ENCODE peak calls at places on chromosomes 2 and 18, in nine cellular contexts. B is GM23248, D is bronchial epithelial cell, Z is trophoblast cell, W is keratinocyte, T is epithelial cell of esophagus, X is fibroblast of lung, V is sigmoid colon, M is spleen. U is an unnamed sample.

GRCh38 chr2:2564300-2565085 is 233.4 kb upstream of the MYT1L start:
- DNase-seq in B (no peak), D (no peak), Z (no peak), W (no peak), T (no peak), X (no peak), V (no peak), M (peak; percentile 62), U (no peak)

GRCh38 chr18:9516437-9517064 is 41.2 kb downstream of the RALBP1 start:
- DNase-seq in B (peak; percentile 65), D (peak; percentile 59), Z (no peak), W (no peak), T (peak; percentile 51), X (peak; percentile 42), V (no peak), M (no peak), U (peak; percentile 23)

GRCh38 chr18:61713502-61713901 is 179.3 kb downstream of the RNF152 start:
- DNase-seq in B (no peak), D (no peak), Z (no peak), W (no peak), T (no peak), X (no peak), V (no peak), M (no peak), U (no peak)

GRCh38 chr2:46340740-46341420 is 43.7 kb downstream of the EPAS1 start:
- DNase-seq in B (no peak), D (no peak), Z (no peak), W (no peak), T (no peak), X (peak; percentile 59), V (no peak), M (no peak), U (no peak)

GRCh38 chr2:24016853-24017703 is 7.2 kb downstream of the MFSD2B start:
- DNase-seq in B (no peak), D (no peak), Z (no peak), W (no peak), T (no peak), X (no peak), V (no peak), M (no peak), U (no peak)

GRCh38 chr2:65491381-65491903 is 59.0 kb upstream of the SPRED2 start:
- DNase-seq in B (peak; percentile 13), D (peak; percentile 16), Z (no peak), W (no peak), T (no peak), X (peak; percentile 36), V (no peak), M (no peak), U (no peak)

GRCh38 chr2:68807821-68808266 is 63.4 kb downstream of the BMP10 start:
- DNase-seq in B (peak; percentile 46), D (peak; percentile 96), Z (no peak), W (peak; percentile 53), T (peak; percentile 97), X (peak; percentile 57), V (no peak), M (no peak), U (no peak)

GRCh38 chr2:37020212-37020886 is 54.0 kb upstream of the STRN start:
- DNase-seq in B (peak; percentile 81), D (peak; percentile 25), Z (peak; percentile 3), W (no peak), T (no peak), X (peak; percentile 89), V (peak; percentile 86), M (no peak), U (peak; percentile 71)

GRCh38 chr18:8895341-8895740 is 190.0 kb downstream of the MTCL1 start:
- DNase-seq in B (no peak), D (no peak), Z (no peak), W (no peak), T (no peak), X (no peak), V (no peak), M (no peak), U (no peak)

GRCh38 chr18:45590060-45590537 is 25.2 kb upstream of the SLC14A2 start:
- DNase-seq in B (peak; percentile 23), D (no peak), Z (no peak), W (no peak), T (no peak), X (no peak), V (no peak), M (no peak), U (no peak)

GRCh38 chr2:226660524-226660923 is 139.1 kb downstream of the IRS1 start:
- DNase-seq in B (peak; percentile 91), D (no peak), Z (no peak), W (no peak), T (peak; percentile 33), X (peak; percentile 82), V (peak; percentile 85), M (no peak), U (peak; percentile 22)

GRCh38 chr2:101305492-101306123 is 2.9 kb downstream of the RNF149 start:
- DNase-seq in B (peak; percentile 90), D (peak; percentile 78), Z (peak; percentile 20), W (no peak), T (peak; percentile 77), X (peak; percentile 89), V (no peak), M (no peak), U (no peak)

GRCh38 chr2:71510196-71510807 is 56.9 kb downstream of the DYSF start:
- DNase-seq in B (peak; percentile 75), D (peak; percentile 43), Z (peak; percentile 20), W (no peak), T (peak; percentile 71), X (peak; percentile 40), V (peak; percentile 78), M (peak; percentile 87), U (peak; percentile 72)

GRCh38 chr2:149002891-149003740 is 35.4 kb upstream of the LYPD6B start:
- DNase-seq in B (peak; percentile 65), D (no peak), Z (no peak), W (no peak), T (no peak), X (no peak), V (no peak), M (no peak), U (no peak)

GRCh38 chr2:5791371-5791770 is 99.2 kb downstream of the SOX11 start:
- DNase-seq in B (no peak), D (no peak), Z (no peak), W (no peak), T (no peak), X (peak; percentile 26), V (no peak), M (no peak), U (no peak)

GRCh38 chr2:215920244-215921100 is 92.9 kb downstream of the MREG start:
- DNase-seq in B (peak; percentile 87), D (peak; percentile 66), Z (peak; percentile 75), W (no peak), T (peak; percentile 83), X (peak; percentile 78), V (peak; percentile 87), M (no peak), U (peak; percentile 60)

GRCh38 chr2:120291464-120292311 is 39.0 kb downstream of the RALB start:
- DNase-seq in B (peak; percentile 75), D (peak; percentile 77), Z (peak; percentile 94), W (peak; percentile 33), T (peak; percentile 92), X (peak; percentile 86), V (no peak), M (no peak), U (no peak)

GRCh38 chr18:2715990-2716389 is 60.5 kb downstream of the SMCHD1 start:
- DNase-seq in B (peak; percentile 27), D (no peak), Z (no peak), W (no peak), T (no peak), X (peak; percentile 10), V (no peak), M (no peak), U (no peak)

GRCh38 chr2:54859997-54860701 is 136.7 kb downstream of the EML6 start:
- DNase-seq in B (peak; percentile 84), D (no peak), Z (no peak), W (no peak), T (peak; percentile 41), X (peak; percentile 98), V (no peak), M (no peak), U (no peak)

GRCh38 chr2:233976690-233977294 is 59.6 kb downstream of the TRPM8 start:
- DNase-seq in B (peak; percentile 75), D (peak; percentile 71), Z (no peak), W (no peak), T (peak; percentile 77), X (peak; percentile 76), V (no peak), M (no peak), U (no peak)
- H3K4me3 ChIP-seq in B (no peak overlapping the region), D (no peak overlapping the region), Z (no peak overlapping the region), W (no peak overlapping the region), T (no peak overlapping the region), X (no peak overlapping the region), V (no peak overlapping the region), M (no peak overlapping the region), U (no peak overlapping the region)

GRCh38 chr2:240898108-240898730 is 2.3 kb upstream of the MAB21L4 start:
- DNase-seq in B (no peak), D (peak; percentile 56), Z (no peak), W (no peak), T (peak; percentile 64), X (no peak), V (peak; percentile 68), M (no peak), U (no peak)

GRCh38 chr2:240894836-240895558 is 959 bp downstream of the MAB21L4 start:
- DNase-seq in B (no peak), D (no peak), Z (no peak), W (no peak), T (no peak), X (no peak), V (no peak), M (no peak), U (no peak)

GRCh38 chr2:240896871-240897692 is 1.1 kb upstream of the MAB21L4 start:
- DNase-seq in B (no peak), D (no peak), Z (no peak), W (no peak), T (peak; percentile 22), X (no peak), V (no peak), M (no peak), U (peak; percentile 78)

GRCh38 chr2:240895656-240896388 is at the start of gene MAB21L4:
- DNase-seq in B (no peak), D (peak; percentile 48), Z (peak; percentile 76), W (no peak), T (peak; percentile 31), X (no peak), V (no peak), M (no peak), U (no peak)

GRCh38 chr2:240896394-240896793 is 438 bp upstream of the MAB21L4 start:
- DNase-seq in B (no peak), D (no peak), Z (no peak), W (no peak), T (no peak), X (no peak), V (no peak), M (no peak), U (no peak)
- H3K4me3 ChIP-seq in B (no peak overlapping the region), D (no peak overlapping the region), Z (no peak overlapping the region), W (no peak overlapping the region), T (no peak overlapping the region), X (no peak overlapping the region), V (no peak overlapping the region), M (no peak overlapping the region), U (no peak overlapping the region)

GRCh38 chr2:73999881-74000597 is 15.3 kb downstream of the TET3 start:
- DNase-seq in B (peak; percentile 61), D (no peak), Z (no peak), W (no peak), T (no peak), X (peak; percentile 44), V (no peak), M (peak; percentile 55), U (no peak)
- H3K4me3 ChIP-seq in B (no peak overlapping the region), D (no peak overlapping the region), Z (no peak overlapping the region), W (no peak overlapping the region), T (no peak overlapping the region), X (no peak overlapping the region), V (no peak overlapping the region), M (no peak overlapping the region), U (no peak overlapping the region)

GRCh38 chr18:11175266-11175947 is 26.0 kb upstream of the PIEZO2 start:
- DNase-seq in B (peak; percentile 81), D (no peak), Z (no peak), W (no peak), T (no peak), X (peak; percentile 81), V (no peak), M (no peak), U (no peak)
- H3K4me3 ChIP-seq in B (peak overlapping the region; percentile 44), D (no peak overlapping the region), Z (no peak overlapping the region), W (no peak overlapping the region), T (no peak overlapping the region), X (no peak overlapping the region), V (no peak overlapping the region), M (no peak overlapping the region), U (no peak overlapping the region)

U was measured in body of pancreas.